ENCODE peak calls at places on chromosomes 13 and 19, in four cellular contexts. X is neural progenitor cell, Z is MM.1S, R is GM23248. T is an unnamed sample.
A peak's percentile ranks its signal among the peaks of the same experiment; 100 is the strongest.

GRCh38 chr13:45333973-45334922 is 6.7 kb downstream of the TPT1 start:
- DNase-seq in Z (no peak), R (peak; percentile 48), X (no peak), T (no peak)

GRCh38 chr13:50345804-50346203 is 330.6 kb downstream of the KCNRG start:
- DNase-seq in X (no peak), Z (no peak), R (no peak), T (no peak)

GRCh38 chr13:48001127-48001881 is at the start of gene SUCLA2:
- DNase-seq in X (peak; percentile 97), Z (peak; percentile 84), R (peak; percentile 96), T (peak; percentile 59)

GRCh38 chr13:34207334-34207733 is 389.4 kb downstream of the RFC3 start:
- DNase-seq in R (peak; percentile 91), X (no peak), Z (no peak), T (no peak)

GRCh38 chr19:34213283-34213682 is 41.0 kb downstream of the LSM14A start:
- DNase-seq in Z (no peak), R (no peak), X (no peak), T (no peak)

GRCh38 chr13:57634829-57635165 is 3.3 kb downstream of the PCDH17 start:
- DNase-seq in X (peak; percentile 34), R (no peak), Z (no peak), T (no peak)

GRCh38 chr13:87903568-87903967 is 232.4 kb downstream of the SLITRK5 start:
- DNase-seq in Z (no peak), R (no peak), X (no peak), T (no peak)

GRCh38 chr19:38596057-38596981 is 21.4 kb downstream of the MAP4K1 start:
- DNase-seq in Z (no peak), X (peak; percentile 95), R (peak; percentile 32), T (peak; percentile 71)

DNA sequence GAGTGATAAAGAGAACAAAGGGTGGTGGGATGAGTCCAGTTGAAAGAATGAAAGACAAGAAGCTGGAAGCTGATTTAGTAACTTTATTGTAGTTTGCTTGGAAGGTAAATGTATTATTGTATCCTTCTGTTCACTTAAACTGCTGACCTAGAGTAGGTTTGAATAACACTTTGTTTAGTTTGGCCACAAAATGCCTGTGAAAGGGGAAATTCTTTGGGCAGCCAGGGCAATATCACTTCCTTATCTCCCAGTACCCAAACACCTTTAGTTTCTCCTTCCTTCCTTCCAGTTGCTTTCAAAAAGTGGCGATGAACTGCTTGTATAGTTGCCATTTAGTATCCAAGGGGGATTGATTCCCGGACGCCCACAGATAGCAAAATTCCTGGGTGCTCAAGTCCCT is 120.1 kb downstream of the PAN3 start:
- DNase-seq in X (no peak), Z (no peak), R (no peak), T (no peak)
- TF ChIP-seq EZH2phosphoT487 in X (no peak), Z (no peak), R (no peak), T (no peak)

DNA sequence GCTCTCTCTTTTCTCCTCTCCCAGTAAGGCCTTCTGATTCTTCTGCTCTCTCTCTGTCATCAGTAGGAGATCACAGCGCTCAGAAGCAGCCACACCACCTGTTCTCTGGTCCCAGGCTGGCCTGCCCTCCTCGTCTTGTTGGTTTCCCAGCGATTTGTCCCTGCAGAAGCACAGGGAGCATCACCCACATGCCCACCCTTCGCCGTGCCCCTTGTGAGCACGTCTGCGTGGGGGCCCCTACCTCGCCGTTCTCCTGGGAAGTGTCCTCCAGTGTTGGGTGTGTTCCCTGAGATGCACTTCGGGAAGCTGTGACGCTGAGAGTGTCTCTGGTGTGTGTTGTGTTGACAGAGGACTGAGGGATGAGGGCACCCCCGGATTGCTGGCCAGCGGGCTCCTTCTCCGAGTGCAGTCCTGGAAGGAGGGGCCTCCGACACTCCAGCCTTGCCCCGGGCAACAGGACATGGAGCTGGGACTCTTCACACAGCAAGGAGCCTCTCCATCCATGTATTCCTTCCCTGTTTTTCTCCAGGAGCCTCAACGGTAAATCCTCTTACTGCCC is 61.2 kb downstream of the SOX1 start:
- DNase-seq in R (no peak), Z (no peak), X (no peak), T (no peak)
- TF ChIP-seq EZH2phosphoT487 in R (no peak), Z (no peak), X (no peak), T (no peak)

DNA sequence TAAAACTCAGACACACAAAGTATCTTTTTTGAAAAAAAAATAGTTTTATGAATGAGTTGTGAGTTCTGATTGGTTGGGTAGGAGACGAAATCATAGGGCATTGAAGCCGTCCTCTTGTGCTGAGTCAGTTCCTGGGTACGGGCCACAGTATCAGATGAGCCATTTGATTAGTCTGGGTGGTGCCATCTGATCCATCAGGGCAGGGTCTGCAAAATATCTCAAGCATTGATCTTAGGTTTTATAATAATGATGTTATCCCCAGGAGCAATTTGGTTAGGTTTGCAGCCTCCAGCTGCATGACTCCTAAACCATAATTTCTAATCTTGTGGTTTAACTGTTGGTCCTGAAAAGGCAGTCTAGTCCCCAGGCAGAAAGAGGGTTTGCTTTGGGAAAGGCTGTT is 1310.6 kb downstream of the SLITRK1 start:
- DNase-seq in Z (no peak), R (no peak), X (no peak), T (no peak)
- TF ChIP-seq EZH2phosphoT487 in Z (no peak), R (no peak), X (no peak), T (no peak)

DNA sequence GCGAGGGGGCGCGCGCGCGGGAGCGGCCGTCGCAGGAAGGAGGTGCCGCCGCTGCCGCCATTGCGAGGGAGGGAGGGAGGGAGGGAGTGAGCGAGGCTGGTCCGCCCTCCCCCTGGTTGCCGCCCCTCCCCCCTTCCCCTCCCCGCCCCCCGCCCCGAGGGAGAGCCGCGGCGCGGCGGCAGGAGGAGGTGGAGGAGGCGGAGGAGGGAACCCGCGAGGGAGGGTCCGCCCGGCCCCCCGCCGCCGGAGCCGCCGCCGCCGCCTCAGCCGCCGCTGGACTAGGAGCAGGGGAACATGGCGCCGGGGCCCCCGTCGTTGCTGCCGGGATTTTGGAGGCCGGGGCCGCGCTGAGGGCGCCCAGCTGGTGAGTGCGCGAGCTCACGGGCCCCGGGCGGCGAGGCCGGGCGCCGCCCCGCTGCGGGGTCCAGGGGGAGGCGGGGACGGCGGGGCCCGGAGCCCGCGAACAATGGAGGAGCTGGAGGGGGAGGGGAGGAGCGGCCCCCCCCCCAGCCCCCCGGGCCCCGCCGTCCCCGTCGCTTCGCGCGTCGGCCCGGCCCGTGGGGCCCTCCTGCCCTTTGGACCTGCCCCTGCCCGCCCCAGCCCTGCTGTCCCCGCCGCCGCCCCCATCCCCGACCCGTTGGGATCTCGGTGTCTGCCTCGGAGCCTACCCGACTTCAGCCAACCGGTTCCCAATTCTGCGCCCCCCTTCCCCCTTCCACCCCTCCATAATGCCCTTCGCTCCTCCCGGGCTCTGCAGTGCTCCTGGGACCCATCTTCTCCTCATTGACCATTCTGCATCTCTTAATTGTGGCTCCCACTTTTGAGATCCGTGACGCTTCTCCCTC is at the start of gene ARHGAP35:
- DNase-seq in R (peak; percentile 87), X (no peak), Z (peak; percentile 88), T (no peak)
- TF ChIP-seq EZH2phosphoT487 in R (no peak), X (no peak), Z (no peak), T (no peak)

DNA sequence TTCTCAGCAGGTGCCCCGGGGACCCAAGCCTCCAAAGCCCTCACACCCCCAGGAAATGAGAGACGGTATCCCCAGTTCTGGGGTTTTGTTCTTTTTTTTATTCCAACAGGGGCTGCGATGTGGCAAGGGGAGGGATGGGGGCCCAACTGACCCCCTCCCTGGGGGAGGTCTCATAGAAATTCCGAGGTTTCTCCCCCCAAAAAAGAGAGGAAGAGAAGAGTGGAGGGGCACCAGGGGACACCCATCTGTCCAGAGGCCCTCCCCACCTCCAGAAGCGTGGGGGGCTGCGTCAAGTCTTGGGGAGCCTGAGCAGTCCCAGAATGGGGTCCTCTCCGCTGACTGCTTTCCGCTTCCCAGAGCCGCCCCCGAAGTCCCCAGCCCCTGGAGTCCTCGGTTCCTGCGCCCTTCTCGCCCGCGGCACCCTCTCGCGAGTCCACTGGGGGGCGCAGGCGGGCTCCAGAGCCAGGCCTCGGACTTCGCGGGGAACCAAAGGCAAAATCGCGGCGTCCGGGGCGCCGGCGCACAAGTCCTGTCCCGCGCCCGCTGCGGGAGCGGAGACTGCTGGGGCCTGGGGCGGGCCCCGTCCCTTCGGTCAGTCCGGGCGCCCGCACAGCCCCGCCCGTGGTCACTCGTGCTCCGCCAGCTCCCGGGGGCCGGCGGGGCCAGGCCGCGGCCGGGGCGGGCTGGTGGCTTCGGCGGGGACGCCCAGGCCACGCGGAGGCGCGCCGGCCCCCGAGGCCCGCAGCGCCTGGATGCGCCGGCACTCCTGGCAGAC is 4.4 kb upstream of the ATP1A3 start:
- DNase-seq in X (peak; percentile 92), Z (peak; percentile 45), R (peak; percentile 86), T (peak; percentile 16)
- TF ChIP-seq EZH2phosphoT487 in X (peak; percentile 47), Z (no peak), R (no peak), T (no peak)

GRCh38 chr19:3024509-3024869 is 4.6 kb downstream of the TLE2 start:
- DNase-seq in X (no peak), Z (no peak), R (no peak), T (no peak)

GRCh38 chr19:3015126-3016057 is 13.7 kb downstream of the TLE2 start:
- DNase-seq in Z (no peak), R (no peak), X (no peak), T (no peak)

GRCh38 chr19:3017923-3018322 is 11.2 kb downstream of the TLE2 start:
- DNase-seq in R (no peak), X (no peak), Z (no peak), T (no peak)

GRCh38 chr19:3020321-3020960 is 8.6 kb downstream of the TLE2 start:
- DNase-seq in R (no peak), X (no peak), Z (no peak), T (no peak)

GRCh38 chr19:3019211-3019854 is 9.7 kb downstream of the TLE2 start:
- DNase-seq in R (no peak), Z (no peak), X (no peak), T (no peak)
- TF ChIP-seq EZH2phosphoT487 in R (no peak), Z (no peak), X (no peak), T (no peak)

DNA sequence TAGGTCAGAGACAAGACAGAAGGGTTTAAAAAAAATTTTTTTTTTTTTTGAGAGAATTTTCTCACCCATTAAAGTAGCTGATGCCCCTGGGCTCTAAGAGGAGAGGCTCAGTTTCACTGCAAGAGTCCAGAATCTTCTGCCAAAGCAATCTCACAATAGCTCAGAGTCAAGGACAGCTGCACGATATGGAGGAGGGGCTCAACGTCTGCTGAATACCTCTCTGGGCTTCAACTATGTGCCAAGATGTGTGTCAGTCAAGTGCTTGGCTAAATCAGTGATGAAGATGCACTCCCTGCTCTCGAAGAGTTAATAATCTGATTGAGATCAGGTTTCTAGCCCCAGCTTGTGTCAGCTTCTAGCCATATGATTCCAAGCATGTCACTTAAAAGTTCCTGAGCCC is 46.9 kb downstream of the KLF12 start:
- DNase-seq in R (no peak), Z (no peak), X (no peak), T (no peak)
- TF ChIP-seq EZH2phosphoT487 in R (no peak), Z (no peak), X (no peak), T (no peak)

DNA sequence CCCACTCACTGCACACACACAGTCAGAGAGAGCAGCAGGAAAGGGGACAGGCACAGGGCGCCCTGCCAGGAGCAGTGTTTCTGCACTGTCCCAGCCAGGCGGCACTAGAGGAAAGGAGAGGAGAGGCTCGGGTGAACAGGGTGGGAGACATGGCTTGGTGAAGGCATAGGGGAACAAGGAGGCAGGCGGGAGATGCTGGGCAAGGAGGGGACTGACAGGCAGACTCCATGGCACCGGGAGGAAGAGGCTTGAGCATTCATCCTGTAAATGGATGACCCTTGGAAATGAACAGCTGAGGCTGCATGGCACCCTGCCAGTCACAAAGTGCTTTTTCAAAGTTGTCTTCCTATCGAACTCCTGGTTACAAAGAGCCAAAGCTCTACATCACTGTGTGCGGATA is 22.5 kb downstream of the MED26 start:
- DNase-seq in X (no peak), R (no peak), Z (no peak), T (no peak)
- TF ChIP-seq EZH2phosphoT487 in X (no peak), R (no peak), Z (no peak), T (no peak)